ENCODE peak calls at places on chromosomes 5 and 9, in five cellular contexts. J is IMR-90; R is RWPE1; E is CD8-positive, alpha-beta T cell; C is uterus. I is an unnamed sample.

GRCh38 chr5:54526604-54527359 is 9.2 kb downstream of the SNX18 start:
- DNase-seq in R (no peak), E (no peak), J (no peak), C (no peak), I (no peak)

GRCh38 chr9:137318976-137319375 is 16.9 kb upstream of the NRARP start:
- DNase-seq in C (peak; percentile 31), J (peak; percentile 5), E (no peak), R (no peak), I (no peak)

GRCh38 chr9:129656795-129657390 is 8.6 kb upstream of the PRRX2 start:
- DNase-seq in R (peak; percentile 77), C (no peak), E (no peak), J (peak; percentile 85), I (no peak)

GRCh38 chr5:56305551-56305950 is 72.4 kb upstream of the ANKRD55 start:
- DNase-seq in E (no peak), C (no peak), J (no peak), R (no peak), I (no peak)

GRCh38 chr5:164233796-164234195 is 728.4 kb downstream of the MAT2B start:
- DNase-seq in R (peak; percentile 9), E (no peak), C (no peak), J (no peak), I (no peak)

GRCh38 chr5:172740483-172741205 is 30.4 kb downstream of the DUSP1 start:
- DNase-seq in E (no peak), J (peak; percentile 93), C (peak; percentile 71), R (peak; percentile 90), I (no peak)

GRCh38 chr5:137794863-137795262 is 40.7 kb upstream of the HNRNPA0 start:
- DNase-seq in E (no peak), R (no peak), J (no peak), C (no peak), I (no peak)

GRCh38 chr5:158560170-158560569 is 539.5 kb downstream of the EBF1 start:
- DNase-seq in E (no peak), C (no peak), J (no peak), R (peak; percentile 51), I (no peak)

GRCh38 chr5:132761321-132762240 is 14.4 kb downstream of the CCNI2 start:
- DNase-seq in J (no peak), E (no peak), R (no peak), C (no peak), I (no peak)

GRCh38 chr9:122951056-122951455 is 10.2 kb downstream of the RABGAP1 start:
- DNase-seq in J (no peak), C (no peak), R (no peak), E (no peak), I (no peak)

GRCh38 chr9:122946486-122947003 is 5.7 kb downstream of the RABGAP1 start:
- DNase-seq in J (no peak), R (no peak), C (no peak), E (no peak), I (no peak)

GRCh38 chr9:122948313-122948712 is 7.5 kb downstream of the RABGAP1 start:
- DNase-seq in C (no peak), J (no peak), R (no peak), E (no peak), I (no peak)

GRCh38 chr9:122949696-122950095 is 8.9 kb downstream of the RABGAP1 start:
- DNase-seq in R (no peak), J (peak; percentile 25), C (no peak), E (no peak), I (no peak)

DNA sequence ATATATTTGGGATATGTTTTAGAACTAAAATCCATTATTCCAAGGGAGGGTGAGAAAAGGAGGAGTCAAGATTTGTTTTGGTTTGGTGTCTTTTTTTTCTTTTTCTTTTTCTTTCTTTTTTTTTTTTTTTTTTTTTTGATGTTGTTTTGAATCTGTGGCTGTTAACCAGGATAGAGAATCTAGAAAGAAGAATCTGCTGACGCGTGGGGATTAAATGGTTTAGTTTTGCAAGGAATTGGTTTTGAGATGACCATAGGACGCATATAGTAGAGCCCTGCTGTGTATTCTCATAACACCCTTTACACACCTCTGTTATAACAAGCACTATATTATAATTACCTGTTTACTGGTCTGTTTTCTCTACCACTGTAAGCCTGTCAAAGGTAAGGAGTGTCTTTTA is 9.4 kb downstream of the RABGAP1 start:
- DNase-seq in J (no peak), E (no peak), R (no peak), C (no peak), I (no peak)
- H3K27ac ChIP-seq in J (no peak overlapping the region), E (no peak overlapping the region), R (no peak overlapping the region), C (no peak overlapping the region), I (peak overlapping the region; percentile 39)

DNA sequence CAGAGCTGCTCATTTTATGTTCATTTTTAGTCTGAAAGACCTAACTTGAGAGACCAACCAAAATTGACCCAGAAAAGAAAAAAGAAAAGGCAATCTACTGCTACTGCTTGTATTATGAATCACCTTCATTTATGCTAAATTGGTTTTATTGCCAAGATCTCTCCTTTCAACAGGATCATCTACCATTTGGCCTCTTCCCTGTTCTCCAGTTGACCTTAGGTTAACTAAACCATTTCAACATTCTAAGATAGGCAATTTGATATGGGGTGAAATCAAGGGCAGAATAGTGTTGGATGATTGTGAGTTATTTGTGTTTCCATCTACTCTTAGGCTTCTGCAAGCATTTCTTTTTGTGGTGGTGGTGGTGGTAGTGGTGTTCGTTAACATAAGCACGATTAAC is 48.3 kb upstream of the POU4F3 start:
- DNase-seq in J (peak; percentile 7), R (no peak), C (no peak), E (no peak), I (no peak)
- H3K27ac ChIP-seq in J (no peak overlapping the region), R (no peak overlapping the region), C (no peak overlapping the region), E (no peak overlapping the region), I (peak overlapping the region; percentile 58)

DNA sequence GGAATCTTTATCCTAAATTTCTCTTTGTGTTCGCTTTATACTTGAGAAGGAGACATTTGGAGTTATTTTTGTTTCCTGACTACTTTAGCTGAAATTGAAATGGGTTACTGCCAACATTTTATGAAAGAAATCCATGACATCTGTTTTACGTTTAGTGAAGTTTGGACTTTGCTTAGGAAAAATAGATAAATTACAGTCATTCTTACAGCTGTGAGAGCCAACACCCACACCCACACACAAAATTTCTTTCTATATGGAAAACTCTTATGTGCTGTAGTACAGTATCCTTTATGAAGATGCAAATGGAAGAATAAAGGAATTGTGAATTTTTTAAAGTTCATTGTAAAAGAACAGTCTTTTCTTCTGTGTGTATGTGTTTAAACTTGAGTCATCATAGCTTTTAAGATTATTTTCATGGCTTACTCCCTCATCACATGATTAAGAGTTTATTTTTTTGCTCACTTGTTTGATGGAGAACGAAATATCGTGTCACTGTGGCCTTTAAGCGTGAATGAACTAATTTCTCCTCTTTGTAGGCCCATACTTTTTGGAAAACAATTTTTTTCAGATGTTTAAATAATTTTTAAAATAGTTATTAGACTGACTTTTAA is 24.5 kb downstream of the CENPP start:
- DNase-seq in J (peak; percentile 74), E (no peak), R (no peak), C (no peak), I (peak; percentile 48)
- H3K27ac ChIP-seq in J (no peak overlapping the region), E (no peak overlapping the region), R (no peak overlapping the region), C (peak overlapping the region; percentile 99), I (peak overlapping the region; percentile 99)

GRCh38 chr5:67243944-67244343 is 47.3 kb upstream of the CD180 start:
- DNase-seq in E (no peak), C (no peak), R (no peak), J (no peak), I (no peak)

GRCh38 chr5:67241326-67241725 is 44.7 kb upstream of the CD180 start:
- DNase-seq in E (no peak), R (no peak), J (no peak), C (no peak), I (no peak)

GRCh38 chr5:67244345-67244793 is 47.8 kb upstream of the CD180 start:
- DNase-seq in C (no peak), R (no peak), J (no peak), E (no peak), I (no peak)

GRCh38 chr5:67245259-67245846 is 48.8 kb upstream of the CD180 start:
- DNase-seq in R (no peak), E (no peak), J (no peak), C (no peak), I (peak; percentile 98)

GRCh38 chr5:67243349-67243748 is 46.8 kb upstream of the CD180 start:
- DNase-seq in J (peak; percentile 15), R (no peak), E (no peak), C (no peak), I (no peak)
- H3K27ac ChIP-seq in J (no peak overlapping the region), R (no peak overlapping the region), E (no peak overlapping the region), C (no peak overlapping the region), I (peak overlapping the region; percentile 99)

GRCh38 chr5:119706049-119706448 is 76.7 kb downstream of the FAM170A start:
- DNase-seq in J (no peak), C (no peak), E (no peak), R (no peak), I (no peak)
- H3K27ac ChIP-seq in J (no peak overlapping the region), C (no peak overlapping the region), E (no peak overlapping the region), R (no peak overlapping the region), I (no peak overlapping the region)

I was measured in SK-N-MC.